ENCODE peak calls at places on chromosome 1, in eight cellular contexts. One of them, this sample, is unnamed.

GRCh38 chr1:63255153-63255552 is 67.2 kb upstream of the FOXD3 start:
- DNase-seq in NCI-H1105: no peak
- DNase-seq in activated CD8-positive, alpha-beta memory T cell treated with anti-CD3 and anti-CD28 coated beads for 48 hours: no peak
- DNase-seq in fibroblast of mammary gland: peak
- DNase-seq in NCI-H1092: no peak
- DNase-seq in HT-29: no peak
- DNase-seq in activated T-cell treated with anti-CD3 and anti-CD28 coated beads for 1 hour: no peak
- DNase-seq in left ventricle myocardium superior: no peak
- DNase-seq in this sample: no peak

GRCh38 chr1:231628207-231628876 is 1.8 kb downstream of the DISC1 start:
- DNase-seq in NCI-H1092: no peak
- DNase-seq in NCI-H1105: no peak
- DNase-seq in HT-29: no peak
- DNase-seq in fibroblast of mammary gland: peak
- DNase-seq in left ventricle myocardium superior: no peak
- DNase-seq in activated CD8-positive, alpha-beta memory T cell treated with anti-CD3 and anti-CD28 coated beads for 48 hours: no peak
- DNase-seq in activated T-cell treated with anti-CD3 and anti-CD28 coated beads for 1 hour: peak
- DNase-seq in this sample: no peak

GRCh38 chr1:89800022-89800655 is 20.7 kb upstream of the LRRC8D start:
- DNase-seq in activated CD8-positive, alpha-beta memory T cell treated with anti-CD3 and anti-CD28 coated beads for 48 hours: no peak
- DNase-seq in NCI-H1105: no peak
- DNase-seq in NCI-H1092: no peak
- DNase-seq in left ventricle myocardium superior: no peak
- DNase-seq in HT-29: no peak
- DNase-seq in fibroblast of mammary gland: no peak
- DNase-seq in activated T-cell treated with anti-CD3 and anti-CD28 coated beads for 1 hour: no peak
- DNase-seq in this sample: no peak

GRCh38 chr1:33441088-33441745 is 10.3 kb upstream of the PHC2 start:
- DNase-seq in left ventricle myocardium superior: no peak
- DNase-seq in HT-29: no peak
- DNase-seq in fibroblast of mammary gland: no peak
- DNase-seq in activated T-cell treated with anti-CD3 and anti-CD28 coated beads for 1 hour: no peak
- DNase-seq in activated CD8-positive, alpha-beta memory T cell treated with anti-CD3 and anti-CD28 coated beads for 48 hours: no peak
- DNase-seq in NCI-H1092: no peak
- DNase-seq in NCI-H1105: no peak
- DNase-seq in this sample: no peak

GRCh38 chr1:2257245-2257627 is 29.1 kb downstream of the SKI start:
- DNase-seq in HT-29: no peak
- DNase-seq in NCI-H1105: no peak
- DNase-seq in left ventricle myocardium superior: peak
- DNase-seq in activated T-cell treated with anti-CD3 and anti-CD28 coated beads for 1 hour: no peak
- DNase-seq in fibroblast of mammary gland: no peak
- DNase-seq in NCI-H1092: no peak
- DNase-seq in activated CD8-positive, alpha-beta memory T cell treated with anti-CD3 and anti-CD28 coated beads for 48 hours: no peak
- DNase-seq in this sample: no peak

GRCh38 chr1:112849425-112849966 is 106.5 kb downstream of the SLC16A1 start:
- DNase-seq in NCI-H1092: peak
- DNase-seq in NCI-H1105: peak
- DNase-seq in activated CD8-positive, alpha-beta memory T cell treated with anti-CD3 and anti-CD28 coated beads for 48 hours: no peak
- DNase-seq in activated T-cell treated with anti-CD3 and anti-CD28 coated beads for 1 hour: no peak
- DNase-seq in fibroblast of mammary gland: peak
- DNase-seq in HT-29: peak
- DNase-seq in left ventricle myocardium superior: peak
- DNase-seq in this sample: peak

GRCh38 chr1:178501705-178502329 is 5.1 kb upstream of the CLEC20A start:
- DNase-seq in fibroblast of mammary gland: peak
- DNase-seq in activated T-cell treated with anti-CD3 and anti-CD28 coated beads for 1 hour: peak
- DNase-seq in activated CD8-positive, alpha-beta memory T cell treated with anti-CD3 and anti-CD28 coated beads for 48 hours: peak
- DNase-seq in NCI-H1092: peak
- DNase-seq in NCI-H1105: peak
- DNase-seq in left ventricle myocardium superior: peak
- DNase-seq in HT-29: peak
- DNase-seq in this sample: peak

GRCh38 chr1:44707959-44708831 is 22.8 kb downstream of the RNU5D-1 start:
- DNase-seq in activated T-cell treated with anti-CD3 and anti-CD28 coated beads for 1 hour: no peak
- DNase-seq in left ventricle myocardium superior: no peak
- DNase-seq in NCI-H1092: no peak
- DNase-seq in NCI-H1105: no peak
- DNase-seq in fibroblast of mammary gland: peak
- DNase-seq in activated CD8-positive, alpha-beta memory T cell treated with anti-CD3 and anti-CD28 coated beads for 48 hours: no peak
- DNase-seq in HT-29: peak
- DNase-seq in this sample: no peak

GRCh38 chr1:24713176-24713575 is 32.1 kb upstream of the CLIC4 start:
- DNase-seq in activated T-cell treated with anti-CD3 and anti-CD28 coated beads for 1 hour: no peak
- DNase-seq in NCI-H1092: no peak
- DNase-seq in fibroblast of mammary gland: no peak
- DNase-seq in HT-29: no peak
- DNase-seq in NCI-H1105: no peak
- DNase-seq in activated CD8-positive, alpha-beta memory T cell treated with anti-CD3 and anti-CD28 coated beads for 48 hours: no peak
- DNase-seq in left ventricle myocardium superior: no peak
- DNase-seq in this sample: no peak

GRCh38 chr1:153752561-153753195 is 22.5 kb upstream of the SLC27A3 start:
- DNase-seq in activated CD8-positive, alpha-beta memory T cell treated with anti-CD3 and anti-CD28 coated beads for 48 hours: no peak
- DNase-seq in activated T-cell treated with anti-CD3 and anti-CD28 coated beads for 1 hour: no peak
- DNase-seq in NCI-H1092: no peak
- DNase-seq in NCI-H1105: no peak
- DNase-seq in left ventricle myocardium superior: no peak
- DNase-seq in HT-29: no peak
- DNase-seq in fibroblast of mammary gland: peak
- DNase-seq in this sample: no peak

GRCh38 chr1:88640060-88640459 is 44.0 kb upstream of the PKN2 start:
- DNase-seq in activated T-cell treated with anti-CD3 and anti-CD28 coated beads for 1 hour: no peak
- DNase-seq in fibroblast of mammary gland: no peak
- DNase-seq in activated CD8-positive, alpha-beta memory T cell treated with anti-CD3 and anti-CD28 coated beads for 48 hours: no peak
- DNase-seq in HT-29: no peak
- DNase-seq in NCI-H1105: no peak
- DNase-seq in left ventricle myocardium superior: no peak
- DNase-seq in NCI-H1092: no peak
- DNase-seq in this sample: no peak

This sample was measured in GM12891.